ENCODE peak calls at places on chromosomes 6 and 20, in five cellular contexts. F is K562, R is HepG2, Y is SK-N-SH, P is GM12878. X is an unnamed sample.
A peak's percentile ranks its signal among the peaks of the same experiment; 100 is the strongest.

GRCh38 chr6:57013501-57013900 is 33.0 kb upstream of the KIAA1586 start:
- DNase-seq in F (no peak), R (no peak), Y (no peak), P (no peak), X (no peak)

GRCh38 chr6:127539292-127539691 is 20.2 kb upstream of the MTCL3 start:
- DNase-seq in F (no peak), R (no peak), Y (peak; percentile 47), P (no peak), X (no peak)

GRCh38 chr6:24923885-24924401 is 11.8 kb downstream of the RIPOR2 start:
- DNase-seq in F (no peak), R (no peak), Y (no peak), P (no peak), X (no peak)

GRCh38 chr20:47397652-47398301 is 41.3 kb upstream of the ZMYND8 start:
- DNase-seq in F (no peak), R (no peak), Y (no peak), P (no peak), X (no peak)

GRCh38 chr20:31551163-31551562 is 36.9 kb downstream of the HM13 start:
- DNase-seq in F (no peak), R (no peak), Y (no peak), P (no peak), X (no peak)

GRCh38 chr6:78476561-78476960 is 390.8 kb upstream of the IRAK1BP1 start:
- DNase-seq in F (no peak), R (no peak), Y (no peak), P (no peak), X (no peak)

GRCh38 chr20:43996240-43996930 is 81.7 kb downstream of the TOX2 start:
- DNase-seq in F (no peak), R (no peak), Y (no peak), P (no peak), X (no peak)

GRCh38 chr20:701401-702129 is 26.0 kb upstream of the SCRT2 start:
- DNase-seq in F (no peak), R (no peak), Y (no peak), P (no peak), X (no peak)

GRCh38 chr6:135033238-135033637 is 21.4 kb downstream of the HBS1L start:
- DNase-seq in F (no peak), R (no peak), Y (no peak), P (no peak), X (no peak)

GRCh38 chr6:107532707-107533106 is 42.8 kb downstream of the SOBP start:
- DNase-seq in F (no peak), R (no peak), Y (no peak), P (no peak), X (no peak)

GRCh38 chr6:71043902-71044301 is 87.0 kb upstream of the B3GAT2 start:
- DNase-seq in F (no peak), R (no peak), Y (no peak), P (no peak), X (peak; percentile 15)

GRCh38 chr6:9412951-9413559 is 977.7 kb upstream of the SLC35B3 start:
- DNase-seq in F (peak; percentile 15), R (peak; percentile 41), Y (peak; percentile 35), P (no peak), X (peak; percentile 45)

GRCh38 chr20:38164069-38164468 is 1.0 kb downstream of the TGM2 start:
- DNase-seq in F (no peak), R (no peak), Y (no peak), P (no peak), X (no peak)

GRCh38 chr20:38164624-38165088 is 414 bp downstream of the TGM2 start:
- DNase-seq in F (no peak), R (no peak), Y (no peak), P (no peak), X (no peak)

GRCh38 chr20:38165966-38166706 is 1.1 kb upstream of the TGM2 start:
- DNase-seq in F (no peak), R (peak; percentile 55), Y (no peak), P (no peak), X (no peak)

GRCh38 chr20:38166707-38167233 is 1.7 kb upstream of the TGM2 start:
- DNase-seq in F (no peak), R (no peak), Y (no peak), P (no peak), X (no peak)

DNA sequence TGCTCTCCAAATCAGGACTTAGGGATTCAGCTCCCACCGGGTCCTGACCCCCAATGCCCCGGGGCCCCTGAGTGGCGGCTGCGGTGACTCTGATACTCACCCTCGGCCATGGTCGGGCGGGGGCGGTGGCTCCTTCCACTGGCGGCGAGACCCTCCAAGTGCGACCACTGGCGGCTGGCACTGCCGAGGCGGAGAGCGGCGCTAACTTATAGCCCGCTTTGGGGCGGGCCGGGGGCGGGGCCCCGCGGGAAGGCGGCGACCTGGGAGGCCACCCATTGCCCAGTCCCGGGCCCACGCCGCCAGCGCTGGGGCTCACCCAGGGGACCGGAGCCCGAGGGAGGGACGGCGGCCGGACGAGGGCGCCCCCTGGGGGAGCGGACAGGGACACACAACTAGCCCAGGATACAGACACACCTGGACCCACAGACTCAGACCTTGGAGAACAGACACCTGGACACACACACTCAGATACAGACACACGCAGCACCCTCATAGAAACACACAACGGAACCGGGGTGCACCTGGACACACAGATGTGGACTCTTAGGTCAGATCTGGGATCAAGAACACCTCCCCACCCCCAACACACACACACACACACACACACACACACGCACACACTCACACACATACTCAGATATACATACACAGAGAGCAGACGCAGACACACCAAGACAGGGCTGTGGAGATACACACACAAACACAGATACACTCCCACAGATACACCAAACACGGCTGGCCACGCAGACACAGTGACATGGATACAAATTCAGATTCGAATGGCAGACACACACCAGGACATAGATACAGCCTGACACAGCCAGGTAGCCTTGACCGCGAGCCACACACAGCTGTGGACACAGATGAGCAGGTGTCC is at the start of gene TGM2:
- DNase-seq in F (peak; percentile 95), R (peak; percentile 87), Y (peak; percentile 92), P (peak; percentile 32), X (peak; percentile 84)
- TF ChIP-seq FOXM1 in F (no peak), R (no peak), Y (no peak), P (no peak), X (no peak)

GRCh38 chr20:58714340-58714922 is 21.8 kb downstream of the NPEPL1 start:
- DNase-seq in F (no peak), R (no peak), Y (peak; percentile 32), P (no peak), X (no peak)

GRCh38 chr20:58714923-58715708 is 22.5 kb downstream of the NPEPL1 start:
- DNase-seq in F (no peak), R (no peak), Y (peak; percentile 29), P (no peak), X (no peak)

GRCh38 chr20:58712823-58713731 is 20.5 kb downstream of the NPEPL1 start:
- DNase-seq in F (no peak), R (no peak), Y (peak; percentile 19), P (no peak), X (no peak)

GRCh38 chr20:58712116-58712822 is 19.7 kb downstream of the NPEPL1 start:
- DNase-seq in F (no peak), R (no peak), Y (peak; percentile 12), P (no peak), X (no peak)

GRCh38 chr20:58713801-58714339 is 21.3 kb downstream of the NPEPL1 start:
- DNase-seq in F (no peak), R (no peak), Y (peak; percentile 23), P (no peak), X (no peak)
- TF ChIP-seq FOXM1 in F (no peak), R (no peak), Y (no peak), P (no peak), X (no peak)

GRCh38 chr6:154138806-154139205 is 99.8 kb downstream of the OPRM1 start:
- DNase-seq in F (no peak), R (no peak), Y (no peak), P (no peak), X (no peak)
- TF ChIP-seq FOXM1 in F (no peak), R (no peak), Y (no peak), P (no peak), X (no peak)

DNA sequence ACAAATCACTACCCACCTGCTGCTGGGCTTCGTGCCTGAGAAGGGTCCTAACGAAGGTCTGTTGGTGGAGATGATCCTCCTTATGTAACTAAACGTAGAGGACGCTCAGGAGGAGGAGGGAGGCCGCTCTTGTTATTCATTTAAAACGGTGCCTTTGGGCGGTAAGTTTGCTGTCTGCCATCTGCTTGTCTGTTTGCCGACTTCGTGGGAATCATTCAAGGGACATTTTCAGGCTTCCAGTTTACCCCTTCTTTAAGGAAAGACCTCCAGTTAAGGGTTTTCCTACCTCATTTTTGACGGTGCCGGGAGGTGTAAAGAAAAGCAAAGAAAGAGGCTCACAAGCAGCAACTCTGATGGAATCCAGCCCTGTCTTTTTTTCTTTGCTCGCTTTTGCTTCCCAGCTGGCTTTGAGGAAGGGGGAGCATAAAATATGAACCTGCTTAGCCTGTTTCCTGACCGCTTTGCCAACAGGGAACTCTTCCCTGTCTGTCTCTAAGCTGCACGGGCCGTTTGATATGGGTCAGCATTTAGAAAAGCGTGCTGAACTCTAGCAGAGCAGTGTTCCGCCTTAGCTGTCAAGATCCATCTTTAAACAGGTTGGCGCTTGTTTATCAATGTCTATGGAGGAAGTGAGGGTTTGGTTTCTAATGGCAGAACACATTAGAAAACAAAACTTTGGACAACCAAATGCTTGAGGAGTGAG is 13.8 kb downstream of the SYTL3 start:
- DNase-seq in F (no peak), R (no peak), Y (no peak), P (no peak), X (no peak)
- TF ChIP-seq FOXM1 in F (no peak), R (no peak), Y (no peak), P (no peak), X (no peak)

GRCh38 chr20:64181391-64181790 is 17.1 kb downstream of the MYT1 start:
- DNase-seq in F (no peak), R (no peak), Y (no peak), P (no peak), X (no peak)

GRCh38 chr20:64182146-64182865 is 18.1 kb downstream of the MYT1 start:
- DNase-seq in F (no peak), R (no peak), Y (no peak), P (no peak), X (no peak)

GRCh38 chr20:64183313-64183712 is 19.1 kb downstream of the MYT1 start:
- DNase-seq in F (no peak), R (no peak), Y (no peak), P (no peak), X (no peak)

GRCh38 chr20:64179805-64180204 is 15.6 kb downstream of the MYT1 start:
- DNase-seq in F (no peak), R (no peak), Y (no peak), P (no peak), X (no peak)

DNA sequence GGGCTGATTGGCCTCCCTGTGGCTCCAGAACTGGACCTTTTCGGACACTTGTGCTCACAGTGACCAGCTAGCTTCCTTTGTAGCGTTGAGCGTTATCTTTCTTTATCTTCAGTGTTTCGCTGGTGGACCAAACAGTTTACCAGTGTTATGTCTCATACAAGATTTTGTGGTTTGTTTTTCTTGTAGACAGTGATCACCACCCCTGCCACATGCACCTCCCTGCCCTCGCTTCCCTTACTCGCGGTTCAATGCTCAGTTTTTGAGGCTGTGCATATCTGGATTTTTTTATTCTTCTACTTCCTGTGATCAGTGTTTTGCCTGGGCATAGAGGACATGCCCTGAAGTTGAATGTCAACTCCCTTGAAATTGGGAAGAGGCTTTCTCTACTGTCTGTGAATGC is 16.4 kb downstream of the MYT1 start:
- DNase-seq in F (no peak), R (no peak), Y (no peak), P (no peak), X (no peak)
- TF ChIP-seq FOXM1 in F (no peak), R (no peak), Y (no peak), P (no peak), X (no peak)

X was measured in HEK293T.